ENCODE peak calls at places on chromosomes 12 and 14, in five cellular contexts. One of them, this sample, is unnamed.

GRCh38 chr12:114902665-114903393 is 218.9 kb upstream of the TBX3 start:
- DNase-seq in tibial artery: no peak
- DNase-seq in right lobe of liver: no peak
- DNase-seq in testis: no peak
- DNase-seq in cardiac fibroblast: peak
- DNase-seq in this sample: no peak

GRCh38 chr12:106978035-106978800 is 8.7 kb downstream of the MTERF2 start:
- DNase-seq in tibial artery: peak
- DNase-seq in right lobe of liver: peak
- DNase-seq in testis: peak
- DNase-seq in cardiac fibroblast: peak
- DNase-seq in this sample: peak

GRCh38 chr12:117042171-117042809 is 56.9 kb downstream of the TESC start:
- DNase-seq in tibial artery: no peak
- DNase-seq in right lobe of liver: no peak
- DNase-seq in testis: peak
- DNase-seq in cardiac fibroblast: peak
- DNase-seq in this sample: no peak

GRCh38 chr12:28292699-28293098 is 102.4 kb downstream of the CCDC91 start:
- DNase-seq in tibial artery: no peak
- DNase-seq in right lobe of liver: no peak
- DNase-seq in testis: no peak
- DNase-seq in cardiac fibroblast: no peak
- DNase-seq in this sample: no peak

GRCh38 chr12:26845984-26846383 is 13.0 kb upstream of the ITPR2 start:
- DNase-seq in tibial artery: no peak
- DNase-seq in right lobe of liver: no peak
- DNase-seq in testis: peak
- DNase-seq in cardiac fibroblast: peak
- DNase-seq in this sample: no peak

GRCh38 chr14:100422556-100423420 is 99.6 kb downstream of the SLC25A47 start:
- DNase-seq in tibial artery: no peak
- DNase-seq in right lobe of liver: no peak
- DNase-seq in testis: no peak
- DNase-seq in cardiac fibroblast: no peak
- DNase-seq in this sample: peak

GRCh38 chr14:54622189-54622958 is 55.4 kb downstream of the SAMD4A start:
- DNase-seq in tibial artery: no peak
- DNase-seq in right lobe of liver: no peak
- DNase-seq in testis: no peak
- DNase-seq in cardiac fibroblast: no peak
- DNase-seq in this sample: no peak

GRCh38 chr12:57549909-57550627 is at the start of gene KIF5A:
- DNase-seq in tibial artery: no peak
- DNase-seq in right lobe of liver: no peak
- DNase-seq in testis: peak
- DNase-seq in cardiac fibroblast: no peak
- DNase-seq in this sample: no peak

GRCh38 chr14:32657081-32657480 is 281.6 kb upstream of the NPAS3 start:
- DNase-seq in tibial artery: peak
- DNase-seq in right lobe of liver: no peak
- DNase-seq in testis: no peak
- DNase-seq in cardiac fibroblast: peak
- DNase-seq in this sample: peak

GRCh38 chr12:28253175-28253641 is 63.0 kb downstream of the CCDC91 start:
- DNase-seq in tibial artery: no peak
- DNase-seq in right lobe of liver: no peak
- DNase-seq in testis: no peak
- DNase-seq in cardiac fibroblast: peak
- DNase-seq in this sample: no peak

GRCh38 chr12:115079760-115080159 is 395.8 kb upstream of the TBX3 start:
- DNase-seq in tibial artery: no peak
- DNase-seq in right lobe of liver: no peak
- DNase-seq in testis: no peak
- DNase-seq in cardiac fibroblast: no peak
- DNase-seq in this sample: peak

GRCh38 chr12:123059501-123059900 is 79.0 kb downstream of the ARL6IP4 start:
- DNase-seq in tibial artery: no peak
- DNase-seq in right lobe of liver: no peak
- DNase-seq in testis: no peak
- DNase-seq in cardiac fibroblast: no peak
- DNase-seq in this sample: no peak

GRCh38 chr12:109542876-109543275 is 30.4 kb downstream of the MMAB start:
- DNase-seq in tibial artery: no peak
- DNase-seq in right lobe of liver: no peak
- DNase-seq in testis: no peak
- DNase-seq in cardiac fibroblast: no peak
- DNase-seq in this sample: no peak

GRCh38 chr14:75646762-75647161 is 13.9 kb downstream of the ERG28 start:
- DNase-seq in tibial artery: peak
- DNase-seq in right lobe of liver: peak
- DNase-seq in testis: no peak
- DNase-seq in cardiac fibroblast: no peak
- DNase-seq in this sample: no peak

GRCh38 chr14:22097606-22098292 is 424.1 kb upstream of the OR4E1 start:
- DNase-seq in tibial artery: no peak
- DNase-seq in right lobe of liver: no peak
- DNase-seq in testis: no peak
- DNase-seq in cardiac fibroblast: no peak
- DNase-seq in this sample: no peak

GRCh38 chr12:119589634-119590033 is 3.9 kb upstream of the TMEM233 start:
- DNase-seq in tibial artery: no peak
- DNase-seq in right lobe of liver: no peak
- DNase-seq in testis: no peak
- DNase-seq in cardiac fibroblast: no peak
- DNase-seq in this sample: no peak

GRCh38 chr14:37712976-37713431 is 117.6 kb downstream of the TTC6 start:
- DNase-seq in tibial artery: no peak
- DNase-seq in right lobe of liver: no peak
- DNase-seq in testis: no peak
- DNase-seq in cardiac fibroblast: no peak
- DNase-seq in this sample: no peak

GRCh38 chr14:72420749-72421452 is 473.0 kb downstream of the DPF3 start:
- DNase-seq in tibial artery: peak
- DNase-seq in right lobe of liver: peak
- DNase-seq in testis: peak
- DNase-seq in cardiac fibroblast: peak
- DNase-seq in this sample: peak

DNA sequence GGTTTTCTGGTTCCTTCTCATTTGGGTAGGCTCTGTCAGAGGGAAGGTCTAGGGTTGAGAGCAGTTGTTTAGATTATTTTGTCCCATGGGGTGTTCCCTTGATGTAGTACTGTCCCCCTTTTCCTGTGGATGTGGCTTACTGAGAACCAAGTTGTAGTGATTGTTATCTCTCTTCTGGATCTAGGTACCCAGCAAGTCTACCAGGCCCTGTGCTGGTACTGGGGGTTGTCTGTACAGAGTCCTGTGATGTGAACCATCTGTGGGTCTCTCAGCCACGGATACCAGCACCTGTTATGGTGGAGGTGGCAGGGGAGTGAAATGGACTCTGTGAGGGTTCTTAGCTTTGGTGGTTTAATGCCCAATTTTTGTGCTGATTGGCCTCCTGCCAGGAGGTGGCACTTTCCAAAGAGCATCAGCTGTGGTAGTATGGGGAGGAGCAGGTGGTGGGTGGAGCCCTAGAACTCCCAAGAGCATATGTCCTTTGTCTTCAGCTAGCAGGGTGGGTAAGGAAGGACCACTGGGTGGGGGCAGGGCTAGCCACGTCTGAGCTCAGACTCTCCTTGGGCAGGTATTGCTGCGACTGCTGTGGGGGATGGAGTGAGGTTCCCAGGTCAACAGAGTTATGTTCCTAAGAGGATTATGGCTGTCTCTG is 179.3 kb upstream of the BTG1 start:
- DNase-seq in tibial artery: no peak
- DNase-seq in right lobe of liver: no peak
- DNase-seq in testis: no peak
- DNase-seq in cardiac fibroblast: no peak
- DNase-seq in this sample: no peak
- TF ChIP-seq CTCF in tibial artery: no peak
- TF ChIP-seq CTCF in right lobe of liver: no peak
- TF ChIP-seq CTCF in testis: no peak
- TF ChIP-seq CTCF in cardiac fibroblast: no peak
- TF ChIP-seq CTCF in this sample: no peak

DNA sequence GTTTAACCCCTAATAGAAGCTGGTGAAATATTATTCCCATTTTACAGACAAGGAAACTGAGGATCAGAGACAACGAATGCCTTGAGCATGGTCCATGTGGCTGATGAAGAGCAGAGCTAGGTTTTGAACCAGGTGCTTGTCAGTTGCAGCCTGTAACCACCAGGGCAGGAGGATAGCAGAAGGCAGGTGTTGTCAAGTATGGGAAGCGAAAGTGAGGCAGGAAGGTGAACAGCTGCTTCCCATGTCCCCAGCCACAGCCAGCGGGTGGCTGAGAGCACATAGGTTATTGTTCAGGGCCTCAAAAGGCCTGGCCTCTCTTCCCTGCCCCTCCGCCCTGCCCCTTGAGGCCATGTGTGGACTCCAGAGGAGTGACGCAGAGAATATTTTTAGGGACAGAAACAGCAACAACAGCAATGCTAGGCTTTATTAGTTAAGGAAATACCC is 39.6 kb downstream of the IQSEC3 start:
- DNase-seq in tibial artery: no peak
- DNase-seq in right lobe of liver: no peak
- DNase-seq in testis: no peak
- DNase-seq in cardiac fibroblast: peak
- DNase-seq in this sample: no peak
- TF ChIP-seq CTCF in tibial artery: no peak
- TF ChIP-seq CTCF in right lobe of liver: no peak
- TF ChIP-seq CTCF in testis: no peak
- TF ChIP-seq CTCF in cardiac fibroblast: no peak
- TF ChIP-seq CTCF in this sample: no peak

GRCh38 chr12:99619389-99620158 is 28.0 kb upstream of the GARIN6 start:
- DNase-seq in tibial artery: no peak
- DNase-seq in right lobe of liver: no peak
- DNase-seq in testis: peak
- DNase-seq in cardiac fibroblast: peak
- DNase-seq in this sample: peak
- TF ChIP-seq CTCF in tibial artery: peak
- TF ChIP-seq CTCF in right lobe of liver: peak
- TF ChIP-seq CTCF in testis: peak
- TF ChIP-seq CTCF in cardiac fibroblast: peak
- TF ChIP-seq CTCF in this sample: peak

DNA sequence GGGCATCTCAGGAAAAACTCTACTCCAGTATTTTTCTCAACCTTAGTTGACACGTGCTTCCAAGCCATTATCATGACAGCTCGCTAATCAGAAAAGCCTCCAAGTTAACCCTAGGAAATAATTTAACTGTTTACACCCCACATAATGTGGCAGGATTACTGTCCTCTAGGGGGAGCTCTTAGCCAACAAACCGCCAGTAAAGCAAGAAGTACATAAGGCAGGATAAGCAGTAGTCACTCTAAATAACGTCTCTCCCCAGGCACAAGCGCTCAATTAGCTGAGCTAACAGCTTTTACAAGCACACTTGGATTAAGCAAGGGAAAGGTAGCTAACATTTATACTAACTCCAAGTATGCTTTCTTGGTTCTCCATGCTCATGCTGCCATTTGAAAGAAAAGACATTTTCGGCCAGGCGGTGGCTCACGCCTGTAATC is 22.8 kb downstream of the APOBEC1 start:
- DNase-seq in tibial artery: no peak
- DNase-seq in right lobe of liver: no peak
- DNase-seq in testis: no peak
- DNase-seq in cardiac fibroblast: peak
- DNase-seq in this sample: peak
- TF ChIP-seq CTCF in tibial artery: no peak
- TF ChIP-seq CTCF in right lobe of liver: peak
- TF ChIP-seq CTCF in testis: peak
- TF ChIP-seq CTCF in cardiac fibroblast: peak
- TF ChIP-seq CTCF in this sample: peak

GRCh38 chr14:70045715-70046535 is 142.8 kb downstream of the SLC8A3 start:
- DNase-seq in tibial artery: no peak
- DNase-seq in right lobe of liver: peak
- DNase-seq in testis: peak
- DNase-seq in cardiac fibroblast: peak
- DNase-seq in this sample: peak
- TF ChIP-seq CTCF in tibial artery: peak
- TF ChIP-seq CTCF in right lobe of liver: peak
- TF ChIP-seq CTCF in testis: peak
- TF ChIP-seq CTCF in cardiac fibroblast: peak
- TF ChIP-seq CTCF in this sample: peak

DNA sequence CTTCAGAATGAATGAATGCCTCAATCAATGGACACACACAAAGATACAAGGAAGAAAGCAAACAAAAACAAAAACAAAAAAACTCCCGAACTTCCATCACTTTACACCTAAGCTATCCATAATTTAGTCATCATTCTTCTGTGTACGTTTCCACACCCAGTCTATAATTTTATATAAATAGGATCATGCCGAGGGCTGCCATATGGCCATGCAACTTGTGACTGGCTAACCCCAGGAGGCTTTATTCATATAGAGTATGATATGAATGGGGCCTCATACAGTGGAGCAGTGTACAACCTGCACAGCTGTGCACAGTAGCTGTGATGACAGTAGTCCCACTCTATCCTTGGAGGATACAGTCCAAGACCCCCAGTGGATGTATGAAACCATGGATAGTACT is 365.7 kb downstream of the TMEM132D start:
- DNase-seq in tibial artery: no peak
- DNase-seq in right lobe of liver: no peak
- DNase-seq in testis: no peak
- DNase-seq in cardiac fibroblast: no peak
- DNase-seq in this sample: no peak
- TF ChIP-seq CTCF in tibial artery: no peak
- TF ChIP-seq CTCF in right lobe of liver: no peak
- TF ChIP-seq CTCF in testis: no peak
- TF ChIP-seq CTCF in cardiac fibroblast: no peak
- TF ChIP-seq CTCF in this sample: no peak

GRCh38 chr12:49060237-49061156 is at the start of gene KMT2D:
- DNase-seq in tibial artery: peak
- DNase-seq in right lobe of liver: peak
- DNase-seq in testis: peak
- DNase-seq in cardiac fibroblast: peak
- DNase-seq in this sample: peak
- TF ChIP-seq CTCF in tibial artery: peak
- TF ChIP-seq CTCF in right lobe of liver: no peak
- TF ChIP-seq CTCF in testis: no peak
- TF ChIP-seq CTCF in cardiac fibroblast: peak
- TF ChIP-seq CTCF in this sample: no peak

GRCh38 chr14:85003805-85004204 is 526.1 kb upstream of the FLRT2 start:
- DNase-seq in tibial artery: no peak
- DNase-seq in right lobe of liver: no peak
- DNase-seq in testis: no peak
- DNase-seq in cardiac fibroblast: no peak
- DNase-seq in this sample: no peak

GRCh38 chr14:84998216-84998615 is 531.7 kb upstream of the FLRT2 start:
- DNase-seq in tibial artery: no peak
- DNase-seq in right lobe of liver: no peak
- DNase-seq in testis: no peak
- DNase-seq in cardiac fibroblast: no peak
- DNase-seq in this sample: no peak

GRCh38 chr14:85002846-85003245 is 527.1 kb upstream of the FLRT2 start:
- DNase-seq in tibial artery: no peak
- DNase-seq in right lobe of liver: no peak
- DNase-seq in testis: no peak
- DNase-seq in cardiac fibroblast: no peak
- DNase-seq in this sample: no peak
- TF ChIP-seq CTCF in tibial artery: no peak
- TF ChIP-seq CTCF in right lobe of liver: no peak
- TF ChIP-seq CTCF in testis: no peak
- TF ChIP-seq CTCF in cardiac fibroblast: no peak
- TF ChIP-seq CTCF in this sample: no peak

GRCh38 chr14:104519721-104520120 is 59.8 kb upstream of the C14orf180 start:
- DNase-seq in tibial artery: no peak
- DNase-seq in right lobe of liver: no peak
- DNase-seq in testis: no peak
- DNase-seq in cardiac fibroblast: no peak
- DNase-seq in this sample: no peak
- TF ChIP-seq CTCF in tibial artery: no peak
- TF ChIP-seq CTCF in right lobe of liver: no peak
- TF ChIP-seq CTCF in testis: no peak
- TF ChIP-seq CTCF in cardiac fibroblast: no peak
- TF ChIP-seq CTCF in this sample: no peak

This sample was measured in MCF 10A.